ENCODE peak calls at places on chromosome 18, in six cellular contexts. One of them, this sample, is unnamed.

GRCh38 chr18:77088977-77089795 is 43.4 kb downstream of the MBP start:
- DNase-seq in H1: no peak
- DNase-seq in HepG2: no peak
- DNase-seq in GM12878: no peak
- DNase-seq in GM12892: no peak
- DNase-seq in K562: no peak
- DNase-seq in this sample: no peak

GRCh38 chr18:68072744-68073143 is 556.2 kb upstream of the DSEL start:
- DNase-seq in H1: no peak
- DNase-seq in HepG2: no peak
- DNase-seq in GM12878: no peak
- DNase-seq in GM12892: no peak
- DNase-seq in K562: no peak
- DNase-seq in this sample: no peak

GRCh38 chr18:11110509-11110908 is 38.9 kb downstream of the PIEZO2 start:
- DNase-seq in H1: no peak
- DNase-seq in HepG2: no peak
- DNase-seq in GM12878: no peak
- DNase-seq in GM12892: no peak
- DNase-seq in K562: no peak
- DNase-seq in this sample: no peak

GRCh38 chr18:23723121-23723520 is 33.9 kb downstream of the LAMA3 start:
- DNase-seq in H1: no peak
- DNase-seq in HepG2: no peak
- DNase-seq in GM12878: no peak
- DNase-seq in GM12892: no peak
- DNase-seq in K562: no peak
- DNase-seq in this sample: no peak

GRCh38 chr18:79944746-79945117 is 6.7 kb downstream of the SLC66A2 start:
- DNase-seq in H1: no peak
- DNase-seq in HepG2: no peak
- DNase-seq in GM12878: no peak
- DNase-seq in GM12892: no peak
- DNase-seq in K562: peak
- DNase-seq in this sample: no peak

GRCh38 chr18:73254564-73254963 is 386.8 kb upstream of the NETO1 start:
- DNase-seq in H1: no peak
- DNase-seq in HepG2: no peak
- DNase-seq in GM12878: no peak
- DNase-seq in GM12892: no peak
- DNase-seq in K562: no peak
- DNase-seq in this sample: no peak

GRCh38 chr18:3869848-3870247 is 419.9 kb downstream of the TGIF1 start:
- DNase-seq in H1: no peak
- DNase-seq in HepG2: peak
- DNase-seq in GM12878: no peak
- DNase-seq in GM12892: no peak
- DNase-seq in K562: peak
- DNase-seq in this sample: no peak

GRCh38 chr18:55323051-55323994 is 264.7 kb downstream of the TCF4 start:
- DNase-seq in H1: no peak
- DNase-seq in HepG2: no peak
- DNase-seq in GM12878: no peak
- DNase-seq in GM12892: no peak
- DNase-seq in K562: no peak
- DNase-seq in this sample: no peak

GRCh38 chr18:71107220-71107619 is 818.4 kb downstream of the SOCS6 start:
- DNase-seq in H1: no peak
- DNase-seq in HepG2: no peak
- DNase-seq in GM12878: no peak
- DNase-seq in GM12892: no peak
- DNase-seq in K562: no peak
- DNase-seq in this sample: no peak

GRCh38 chr18:69946608-69947155 is 991 bp downstream of the CD226 start:
- DNase-seq in H1: no peak
- DNase-seq in HepG2: no peak
- DNase-seq in GM12878: no peak
- DNase-seq in GM12892: no peak
- DNase-seq in K562: no peak
- DNase-seq in this sample: no peak

GRCh38 chr18:78656346-78656925 is 323.2 kb upstream of the SALL3 start:
- DNase-seq in H1: no peak
- DNase-seq in HepG2: no peak
- DNase-seq in GM12878: no peak
- DNase-seq in GM12892: no peak
- DNase-seq in K562: no peak
- DNase-seq in this sample: no peak

GRCh38 chr18:48817021-48817461 is 133.7 kb downstream of the SMAD7 start:
- DNase-seq in H1: peak
- DNase-seq in HepG2: no peak
- DNase-seq in GM12878: no peak
- DNase-seq in GM12892: no peak
- DNase-seq in K562: no peak
- DNase-seq in this sample: no peak

GRCh38 chr18:8962906-8963635 is 139.4 kb upstream of the NDUFV2 start:
- DNase-seq in H1: no peak
- DNase-seq in HepG2: no peak
- DNase-seq in GM12878: no peak
- DNase-seq in GM12892: no peak
- DNase-seq in K562: no peak
- DNase-seq in this sample: no peak

GRCh38 chr18:21053127-21053526 is 58.5 kb downstream of the ROCK1 start:
- DNase-seq in H1: no peak
- DNase-seq in HepG2: peak
- DNase-seq in GM12878: no peak
- DNase-seq in GM12892: no peak
- DNase-seq in K562: no peak
- DNase-seq in this sample: no peak

GRCh38 chr18:26052497-26052896 is 37.9 kb downstream of the SS18 start:
- DNase-seq in H1: no peak
- DNase-seq in HepG2: no peak
- DNase-seq in GM12878: no peak
- DNase-seq in GM12892: no peak
- DNase-seq in K562: no peak
- DNase-seq in this sample: no peak

GRCh38 chr18:8933714-8934284 is 168.7 kb upstream of the NDUFV2 start:
- DNase-seq in H1: no peak
- DNase-seq in HepG2: no peak
- DNase-seq in GM12878: no peak
- DNase-seq in GM12892: no peak
- DNase-seq in K562: no peak
- DNase-seq in this sample: no peak

GRCh38 chr18:8800445-8800844 is 95.1 kb downstream of the MTCL1 start:
- DNase-seq in H1: no peak
- DNase-seq in HepG2: no peak
- DNase-seq in GM12878: no peak
- DNase-seq in GM12892: no peak
- DNase-seq in K562: no peak
- DNase-seq in this sample: no peak

GRCh38 chr18:43681661-43682060 is 404.4 kb upstream of the SYT4 start:
- DNase-seq in H1: no peak
- DNase-seq in HepG2: no peak
- DNase-seq in GM12878: no peak
- DNase-seq in GM12892: no peak
- DNase-seq in K562: no peak
- DNase-seq in this sample: no peak

GRCh38 chr18:45662468-45662867 is 47.2 kb downstream of the SLC14A2 start:
- DNase-seq in H1: no peak
- DNase-seq in HepG2: no peak
- DNase-seq in GM12878: no peak
- DNase-seq in GM12892: no peak
- DNase-seq in K562: no peak
- DNase-seq in this sample: no peak

GRCh38 chr18:68740966-68741365 is 26.1 kb upstream of the TMX3 start:
- DNase-seq in H1: no peak
- DNase-seq in HepG2: no peak
- DNase-seq in GM12878: no peak
- DNase-seq in GM12892: no peak
- DNase-seq in K562: no peak
- DNase-seq in this sample: no peak

GRCh38 chr18:76803814-76804213 is 18.5 kb upstream of the ZNF236 start:
- DNase-seq in H1: peak
- DNase-seq in HepG2: peak
- DNase-seq in GM12878: peak
- DNase-seq in GM12892: peak
- DNase-seq in K562: peak
- DNase-seq in this sample: peak

GRCh38 chr18:58538604-58539386 is 90.1 kb downstream of the ALPK2 start:
- DNase-seq in H1: no peak
- DNase-seq in HepG2: peak
- DNase-seq in GM12878: no peak
- DNase-seq in GM12892: no peak
- DNase-seq in K562: no peak
- DNase-seq in this sample: no peak

GRCh38 chr18:77110400-77110799 is 22.2 kb downstream of the MBP start:
- DNase-seq in H1: peak
- DNase-seq in HepG2: no peak
- DNase-seq in GM12878: no peak
- DNase-seq in GM12892: no peak
- DNase-seq in K562: no peak
- DNase-seq in this sample: no peak

GRCh38 chr18:26579941-26580618 is 31.7 kb upstream of the KCTD1 start:
- DNase-seq in H1: no peak
- DNase-seq in HepG2: peak
- DNase-seq in GM12878: no peak
- DNase-seq in GM12892: no peak
- DNase-seq in K562: no peak
- DNase-seq in this sample: no peak

GRCh38 chr18:39951321-39951720 is 2003.7 kb upstream of the PIK3C3 start:
- DNase-seq in H1: no peak
- DNase-seq in HepG2: no peak
- DNase-seq in GM12878: no peak
- DNase-seq in GM12892: no peak
- DNase-seq in K562: no peak
- DNase-seq in this sample: no peak

GRCh38 chr18:73461780-73462059 is 593.9 kb upstream of the NETO1 start:
- DNase-seq in H1: no peak
- DNase-seq in HepG2: no peak
- DNase-seq in GM12878: no peak
- DNase-seq in GM12892: no peak
- DNase-seq in K562: no peak
- DNase-seq in this sample: no peak

GRCh38 chr18:49456794-49457193 is 3.7 kb downstream of the DYM start:
- DNase-seq in H1: no peak
- DNase-seq in HepG2: no peak
- DNase-seq in GM12878: no peak
- DNase-seq in GM12892: no peak
- DNase-seq in K562: no peak
- DNase-seq in this sample: no peak

GRCh38 chr18:42157878-42158277 is 202.8 kb downstream of the PIK3C3 start:
- DNase-seq in H1: no peak
- DNase-seq in HepG2: no peak
- DNase-seq in GM12878: no peak
- DNase-seq in GM12892: no peak
- DNase-seq in K562: no peak
- DNase-seq in this sample: no peak

DNA sequence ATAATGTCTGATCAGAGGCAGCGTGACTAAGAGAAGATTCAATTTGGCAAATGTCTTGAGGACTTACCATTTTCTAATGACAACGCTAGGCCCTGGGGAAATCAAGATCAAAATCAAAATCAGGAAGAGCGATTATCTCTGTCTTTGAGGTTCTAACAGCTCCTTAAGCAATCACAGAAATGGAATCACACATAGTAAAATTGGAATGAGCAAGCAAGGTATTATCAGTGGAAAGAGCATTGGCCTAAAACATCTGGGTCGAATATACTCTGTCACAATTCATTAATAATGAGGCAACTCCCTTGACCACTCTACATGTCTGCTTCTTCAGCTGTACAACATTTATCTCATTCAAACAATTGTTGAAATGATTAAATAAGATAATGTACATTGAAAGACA is 8.5 kb upstream of the SERPINB2 start:
- DNase-seq in H1: no peak
- DNase-seq in HepG2: no peak
- DNase-seq in GM12878: no peak
- DNase-seq in GM12892: no peak
- DNase-seq in K562: no peak
- DNase-seq in this sample: no peak
- TF ChIP-seq POLR2AphosphoS5 in H1: no peak
- TF ChIP-seq POLR2AphosphoS5 in HepG2: no peak
- TF ChIP-seq POLR2AphosphoS5 in GM12878: no peak
- TF ChIP-seq POLR2AphosphoS5 in GM12892: no peak
- TF ChIP-seq POLR2AphosphoS5 in K562: no peak
- TF ChIP-seq POLR2AphosphoS5 in this sample: no peak

GRCh38 chr18:12657849-12658829 is at the start of gene SPIRE1:
- DNase-seq in H1: peak
- DNase-seq in HepG2: peak
- DNase-seq in GM12878: no peak
- DNase-seq in GM12892: peak
- DNase-seq in K562: peak
- DNase-seq in this sample: peak
- TF ChIP-seq POLR2A in H1: peak
- TF ChIP-seq POLR2A in HepG2: peak
- TF ChIP-seq POLR2A in GM12878: peak
- TF ChIP-seq POLR2A in GM12892: no peak
- TF ChIP-seq POLR2A in K562: no peak
- TF ChIP-seq POLR2A in this sample: no peak

GRCh38 chr18:1213126-1213525 is 308.5 kb downstream of the ADCYAP1 start:
- DNase-seq in H1: no peak
- DNase-seq in HepG2: no peak
- DNase-seq in GM12878: no peak
- DNase-seq in GM12892: no peak
- DNase-seq in K562: no peak
- DNase-seq in this sample: no peak
- TF ChIP-seq TAF1 in H1: no peak
- TF ChIP-seq TAF1 in HepG2: no peak
- TF ChIP-seq TAF1 in GM12878: no peak
- TF ChIP-seq TAF1 in GM12892: no peak
- TF ChIP-seq TAF1 in K562: no peak
- TF ChIP-seq TAF1 in this sample: no peak

GRCh38 chr18:62345909-62346308 is 20.8 kb downstream of the TNFRSF11A start:
- DNase-seq in H1: no peak
- DNase-seq in HepG2: no peak
- DNase-seq in GM12878: no peak
- DNase-seq in GM12892: no peak
- DNase-seq in K562: no peak
- DNase-seq in this sample: no peak
- TF ChIP-seq POLR2AphosphoS5 in H1: no peak
- TF ChIP-seq POLR2AphosphoS5 in HepG2: no peak
- TF ChIP-seq POLR2AphosphoS5 in GM12878: no peak
- TF ChIP-seq POLR2AphosphoS5 in GM12892: no peak
- TF ChIP-seq POLR2AphosphoS5 in K562: no peak
- TF ChIP-seq POLR2AphosphoS5 in this sample: no peak

DNA sequence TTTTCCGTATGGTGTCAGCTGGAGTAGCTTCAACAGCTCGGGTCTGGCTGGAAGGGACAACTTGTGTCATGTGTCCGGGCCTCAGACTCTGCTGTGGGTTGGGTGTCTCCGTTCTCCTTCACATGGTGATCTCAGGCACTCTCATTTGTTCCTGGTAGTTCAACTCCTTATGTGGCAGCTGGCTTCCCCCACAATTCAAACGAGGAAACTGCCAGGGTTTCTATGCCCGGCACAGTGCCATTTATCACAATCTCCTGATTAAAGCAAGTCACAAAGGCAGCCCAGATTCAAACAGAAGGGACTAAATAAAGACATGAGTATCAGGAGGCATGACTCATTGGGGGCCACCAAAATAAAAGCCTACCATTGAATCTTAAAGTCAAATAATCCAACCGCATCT is 22.7 kb downstream of the MRO start:
- DNase-seq in H1: no peak
- DNase-seq in HepG2: no peak
- DNase-seq in GM12878: no peak
- DNase-seq in GM12892: no peak
- DNase-seq in K562: no peak
- DNase-seq in this sample: no peak
- TF ChIP-seq POLR2A in H1: no peak
- TF ChIP-seq POLR2A in HepG2: no peak
- TF ChIP-seq POLR2A in GM12878: no peak
- TF ChIP-seq POLR2A in GM12892: no peak
- TF ChIP-seq POLR2A in K562: no peak
- TF ChIP-seq POLR2A in this sample: no peak

This sample was measured in GM12891.